ENCODE peak calls at places on chromosomes 2 and 18, in nine cellular contexts. D, F, B, O, N, Z, C, V and J are unnamed samples.

GRCh38 chr2:27627963-27628766 is 647 bp downstream of the CCDC121 start:
- DNase-seq in B (no peak), V (peak; percentile 9), C (no peak), O (no peak), F (no peak), D (no peak), N (peak; percentile 88), Z (no peak), J (peak; percentile 16)

GRCh38 chr2:56266761-56267411 is 83.1 kb downstream of the CCDC85A start:
- DNase-seq in D (no peak), N (no peak), F (no peak), B (no peak), C (no peak), Z (no peak), V (no peak), O (no peak), J (no peak)

GRCh38 chr18:37520508-37520907 is 45.1 kb downstream of the CELF4 start:
- DNase-seq in N (no peak), B (no peak), V (no peak), F (no peak), O (no peak), Z (no peak), C (no peak), D (no peak), J (no peak)

GRCh38 chr2:241593271-241593670 is 34.7 kb downstream of the BOK start:
- DNase-seq in Z (no peak), B (no peak), F (no peak), D (no peak), V (no peak), N (no peak), O (no peak), C (no peak), J (no peak)

GRCh38 chr2:105813405-105813804 is 68.7 kb downstream of the NCK2 start:
- DNase-seq in N (no peak), V (no peak), O (no peak), Z (no peak), B (no peak), F (no peak), C (no peak), D (no peak), J (no peak)

GRCh38 chr2:126863336-126864015 is 35.2 kb upstream of the TEX51 start:
- DNase-seq in F (no peak), O (no peak), N (no peak), C (peak; percentile 53), B (no peak), V (no peak), D (no peak), Z (peak; percentile 59), J (no peak)

GRCh38 chr2:226756131-226756530 is 43.5 kb downstream of the IRS1 start:
- DNase-seq in V (no peak), F (no peak), N (no peak), D (no peak), O (no peak), Z (no peak), C (no peak), B (no peak), J (no peak)

GRCh38 chr18:75507636-75508035 is 80.1 kb upstream of the SMIM21 start:
- DNase-seq in F (no peak), V (no peak), N (no peak), O (no peak), D (no peak), Z (no peak), C (no peak), B (no peak), J (no peak)

GRCh38 chr2:9630001-9630749 is 622 bp downstream of the YWHAQ start:
- DNase-seq in F (peak; percentile 38), C (peak; percentile 84), B (peak; percentile 66), O (peak; percentile 92), V (peak; percentile 83), N (no peak), D (peak; percentile 94), Z (peak; percentile 83), J (peak; percentile 79)

GRCh38 chr2:9029721-9030120 is 26.2 kb upstream of the MBOAT2 start:
- DNase-seq in O (no peak), D (no peak), V (no peak), C (no peak), Z (no peak), F (no peak), N (no peak), B (no peak), J (no peak)

GRCh38 chr18:63249781-63250180 is 69.8 kb downstream of the BCL2 start:
- DNase-seq in O (no peak), B (no peak), V (no peak), Z (no peak), C (no peak), F (peak; percentile 3), D (peak; percentile 75), N (no peak), J (no peak)

GRCh38 chr2:30958571-30959220 is 151.4 kb upstream of the CAPN13 start:
- DNase-seq in O (no peak), N (no peak), C (no peak), F (no peak), V (no peak), Z (peak; percentile 14), B (no peak), D (no peak), J (no peak)